ENCODE peak calls at places on chromosomes 7 and 10, in eight cellular contexts. S, P, M, Y, G, N, V and B are unnamed samples.

GRCh38 chr10:124518366-124518765 is 56.7 kb downstream of the LHPP start:
- DNase-seq in S (no peak), P (no peak), M (peak), Y (no peak), G (no peak), N (no peak), V (no peak), B (no peak)

GRCh38 chr10:70551491-70551890 is 51.0 kb downstream of the PRF1 start:
- DNase-seq in S (no peak), P (no peak), M (no peak), Y (no peak), G (no peak), N (peak), V (no peak), B (no peak)

GRCh38 chr7:116706668-116707126 is 34.7 kb downstream of the MET start:
- DNase-seq in S (no peak), P (no peak), M (no peak), Y (peak), G (no peak), N (peak), V (no peak), B (no peak)

GRCh38 chr7:114977277-114977676 is 55.4 kb downstream of the MDFIC start:
- DNase-seq in S (no peak), P (no peak), M (no peak), Y (no peak), G (no peak), N (no peak), V (no peak), B (no peak)

GRCh38 chr7:7183061-7183832 is 903 bp downstream of the C1GALT1 start:
- DNase-seq in S (no peak), P (peak), M (peak), Y (peak), G (peak), N (peak), V (peak), B (no peak)

GRCh38 chr10:62029401-62029800 is 127.9 kb downstream of the ARID5B start:
- DNase-seq in S (no peak), P (no peak), M (no peak), Y (no peak), G (no peak), N (no peak), V (no peak), B (no peak)

GRCh38 chr7:69598487-69599148 is 343 bp downstream of the AUTS2 start:
- DNase-seq in S (no peak), P (no peak), M (peak), Y (no peak), G (no peak), N (peak), V (no peak), B (no peak)

GRCh38 chr10:63236113-63236935 is 103.2 kb downstream of the NRBF2 start:
- DNase-seq in S (peak), P (no peak), M (no peak), Y (peak), G (no peak), N (peak), V (peak), B (peak)

GRCh38 chr7:8143151-8143874 is 118.7 kb downstream of the ICA1 start:
- DNase-seq in S (no peak), P (no peak), M (peak), Y (no peak), G (no peak), N (no peak), V (peak), B (no peak)

GRCh38 chr10:24451325-24451820 is 242.4 kb downstream of the KIAA1217 start:
- DNase-seq in S (no peak), P (no peak), M (no peak), Y (no peak), G (no peak), N (no peak), V (no peak), B (no peak)

GRCh38 chr7:86953653-86954336 is 105.7 kb downstream of the ELAPOR2 start:
- DNase-seq in S (no peak), P (no peak), M (no peak), Y (no peak), G (no peak), N (no peak), V (no peak), B (no peak)

GRCh38 chr10:96413151-96413787 is 54.5 kb upstream of the OPALIN start:
- DNase-seq in S (no peak), P (no peak), M (peak), Y (no peak), G (no peak), N (no peak), V (no peak), B (no peak)

GRCh38 chr10:112131361-112131760 is 52.2 kb downstream of the GPAM start:
- DNase-seq in S (no peak), P (no peak), M (no peak), Y (no peak), G (no peak), N (no peak), V (no peak), B (no peak)

GRCh38 chr7:24971333-24972165 is 8.4 kb downstream of the OSBPL3 start:
- DNase-seq in S (peak), P (no peak), M (peak), Y (peak), G (peak), N (peak), V (no peak), B (no peak)
- H3K4me3 ChIP-seq in S (no peak), P (no peak), M (no peak), Y (no peak), G (no peak), N (no peak), V (no peak), B (no peak)

DNA sequence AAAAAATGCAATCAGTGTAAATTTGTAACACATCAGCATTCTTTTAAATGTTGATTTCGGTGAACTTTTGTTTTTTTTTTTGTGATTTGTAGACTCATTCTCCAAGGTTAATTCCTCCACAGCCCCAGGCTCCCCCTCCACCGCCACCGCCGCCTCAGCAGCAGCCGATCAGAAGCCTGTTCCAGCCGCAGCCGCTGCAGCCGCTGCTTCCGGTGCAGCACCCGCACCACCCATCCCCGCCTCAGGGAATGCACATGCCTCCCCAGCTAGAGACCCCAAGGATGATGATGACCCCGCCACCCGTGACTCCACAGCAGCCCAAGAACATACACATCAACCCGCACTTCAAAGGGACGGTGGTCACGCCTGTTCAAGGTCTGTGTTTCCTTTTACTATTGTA is 66.6 kb downstream of the RBM33 start:
- DNase-seq in S (no peak), P (no peak), M (no peak), Y (no peak), G (no peak), N (no peak), V (no peak), B (no peak)
- H3K4me3 ChIP-seq in S (no peak), P (no peak), M (no peak), Y (no peak), G (no peak), N (no peak), V (no peak), B (no peak)

GRCh38 chr10:93074597-93075368 is 1.1 kb downstream of the CYP26A1 start:
- DNase-seq in S (no peak), P (no peak), M (no peak), Y (no peak), G (no peak), N (no peak), V (no peak), B (no peak)
- H3K4me3 ChIP-seq in S (no peak), P (peak), M (peak), Y (peak), G (no peak), N (no peak), V (no peak), B (no peak)

DNA sequence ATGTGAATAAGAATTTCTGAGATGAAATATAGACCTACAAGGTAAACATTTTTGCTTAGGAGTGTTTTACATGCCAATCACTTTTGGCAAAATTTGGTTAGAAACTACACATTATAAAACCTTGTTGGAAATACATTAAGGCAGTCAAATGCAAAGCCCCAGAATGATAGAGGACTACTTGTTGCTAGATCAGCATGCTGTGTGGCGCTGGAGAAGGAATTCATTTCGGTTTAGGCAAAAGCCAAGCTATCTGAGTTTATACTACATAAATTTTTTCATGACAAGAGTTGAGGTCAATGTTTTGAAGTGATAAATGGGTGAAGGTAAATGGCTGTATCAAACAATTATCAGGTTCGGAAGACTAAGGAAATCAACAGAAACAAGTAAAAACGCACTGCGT is 2.3 kb downstream of the BMPER start:
- DNase-seq in S (no peak), P (no peak), M (no peak), Y (no peak), G (no peak), N (no peak), V (no peak), B (no peak)
- H3K4me3 ChIP-seq in S (no peak), P (peak), M (no peak), Y (peak), G (no peak), N (no peak), V (no peak), B (no peak)

GRCh38 chr7:139339698-139340036 is 1.5 kb upstream of the FMC1 start:
- DNase-seq in S (no peak), P (no peak), M (no peak), Y (no peak), G (no peak), N (no peak), V (no peak), B (no peak)
- H3K4me3 ChIP-seq in S (peak), P (peak), M (peak), Y (peak), G (peak), N (peak), V (peak), B (peak)

GRCh38 chr7:74199551-74200355 is 10.1 kb upstream of the LAT2 start:
- DNase-seq in S (no peak), P (peak), M (no peak), Y (no peak), G (peak), N (peak), V (no peak), B (no peak)
- H3K4me3 ChIP-seq in S (no peak), P (no peak), M (no peak), Y (no peak), G (no peak), N (no peak), V (no peak), B (no peak)

GRCh38 chr7:1709900-1710299 is 39.8 kb downstream of the ELFN1 start:
- DNase-seq in S (no peak), P (no peak), M (no peak), Y (no peak), G (no peak), N (no peak), V (no peak), B (no peak)

GRCh38 chr7:1708640-1709249 is 38.7 kb downstream of the ELFN1 start:
- DNase-seq in S (no peak), P (no peak), M (no peak), Y (no peak), G (peak), N (no peak), V (no peak), B (no peak)

GRCh38 chr7:1707756-1708611 is 37.9 kb downstream of the ELFN1 start:
- DNase-seq in S (no peak), P (peak), M (no peak), Y (no peak), G (peak), N (no peak), V (no peak), B (no peak)

GRCh38 chr7:1710936-1711335 is 40.9 kb downstream of the ELFN1 start:
- DNase-seq in S (no peak), P (no peak), M (no peak), Y (no peak), G (peak), N (no peak), V (no peak), B (no peak)

DNA sequence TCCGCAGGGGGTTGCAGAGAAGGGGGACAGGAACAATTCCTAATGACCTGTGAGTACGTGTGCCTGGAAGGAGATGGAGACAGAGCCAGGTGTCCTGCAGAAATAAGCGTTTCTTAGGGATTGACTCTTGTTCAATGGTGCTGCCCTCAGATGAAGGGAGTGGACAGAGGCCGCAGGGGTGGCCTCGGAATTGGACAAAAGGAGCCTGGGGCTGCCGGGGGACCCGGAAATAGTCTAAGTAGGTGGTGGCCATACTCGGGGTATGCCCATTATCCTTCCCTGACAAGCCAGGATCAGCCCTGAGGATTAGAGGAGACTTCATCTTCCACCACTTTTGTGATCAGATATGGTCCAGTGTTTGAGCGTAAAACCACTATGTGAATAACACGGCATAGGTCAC is 39.2 kb downstream of the ELFN1 start:
- DNase-seq in S (no peak), P (no peak), M (no peak), Y (no peak), G (no peak), N (no peak), V (no peak), B (no peak)
- H3K4me3 ChIP-seq in S (no peak), P (no peak), M (no peak), Y (no peak), G (no peak), N (no peak), V (no peak), B (no peak)